ENCODE peak calls at places on chromosomes 2 and 18, in six cellular contexts. W is H9, Z is colonic mucosa, S is GM23248, O is IMR-90, Y is neuronal stem cell. N is an unnamed sample.

GRCh38 chr2:88416016-88416663 is 36.4 kb downstream of the FOXI3 start:
- DNase-seq in S (no peak), O (no peak), W (peak), Y (no peak), Z (no peak), N (no peak)

GRCh38 chr2:164967781-164968228 is 12.5 kb upstream of the SLC38A11 start:
- DNase-seq in S (peak), Z (no peak), Y (no peak), O (peak), W (no peak), N (peak)

GRCh38 chr2:235149240-235149641 is 197.4 kb downstream of the SH3BP4 start:
- DNase-seq in S (no peak), Z (no peak), O (no peak), Y (no peak), W (no peak), N (peak)

GRCh38 chr2:69977208-69977607 is 15.8 kb upstream of the ASPRV1 start:
- DNase-seq in Z (no peak), S (no peak), Y (no peak), O (no peak), W (no peak), N (no peak)

GRCh38 chr2:69082430-69082997 is 69.5 kb downstream of the ANTXR1 start:
- DNase-seq in S (peak), O (peak), Z (peak), W (no peak), Y (no peak), N (peak)

GRCh38 chr18:58800582-58800981 is 64.1 kb upstream of the ZNF532 start:
- DNase-seq in S (no peak), Z (no peak), O (no peak), W (no peak), Y (no peak), N (no peak)

GRCh38 chr18:48037481-48038271 is 107.2 kb upstream of the SMAD2 start:
- DNase-seq in Y (no peak), W (peak), Z (no peak), O (no peak), S (peak), N (no peak)

GRCh38 chr2:74457549-74458131 is 598 bp upstream of the WBP1 start:
- DNase-seq in Y (peak), W (peak), S (peak), O (no peak), Z (peak), N (no peak)

GRCh38 chr2:152251811-152252210 is 76.2 kb upstream of the STAM2 start:
- DNase-seq in W (no peak), Y (no peak), O (no peak), S (no peak), Z (no peak), N (no peak)

GRCh38 chr18:3454365-3455089 is 4.6 kb downstream of the TGIF1 start:
- DNase-seq in O (peak), W (peak), S (peak), Y (peak), Z (peak), N (peak)

GRCh38 chr2:201855356-201855755 is 49.0 kb downstream of the CDK15 start:
- DNase-seq in W (no peak), S (no peak), O (peak), Y (no peak), Z (no peak), N (no peak)

GRCh38 chr18:45588831-45589558 is 26.3 kb upstream of the SLC14A2 start:
- DNase-seq in Z (no peak), Y (no peak), O (peak), W (no peak), S (peak), N (peak)

GRCh38 chr18:48133675-48134251 is 203.3 kb upstream of the SMAD2 start:
- DNase-seq in W (no peak), O (no peak), Y (no peak), S (no peak), Z (peak), N (peak)

GRCh38 chr2:43154685-43155084 is 71.7 kb downstream of the ZFP36L2 start:
- DNase-seq in S (no peak), W (no peak), Y (no peak), Z (peak), O (no peak), N (no peak)

GRCh38 chr18:75290737-75291358 is 80.3 kb downstream of the TSHZ1 start:
- DNase-seq in S (no peak), O (no peak), W (no peak), Z (no peak), Y (no peak), N (no peak)

GRCh38 chr18:55096261-55097026 is 137.2 kb upstream of the CCDC68 start:
- DNase-seq in Z (peak), Y (peak), O (peak), S (peak), W (peak), N (peak)

GRCh38 chr2:44550571-44550970 is 188.8 kb downstream of the CAMKMT start:
- DNase-seq in S (peak), Y (no peak), W (no peak), O (no peak), Z (no peak), N (no peak)

GRCh38 chr2:44548221-44549098 is 186.7 kb downstream of the CAMKMT start:
- DNase-seq in Z (no peak), Y (no peak), S (peak), W (no peak), O (no peak), N (peak)

GRCh38 chr2:44547713-44548112 is 186.0 kb downstream of the CAMKMT start:
- DNase-seq in W (no peak), Z (no peak), Y (no peak), S (no peak), O (no peak), N (no peak)

GRCh38 chr2:44549856-44550255 is 188.1 kb downstream of the CAMKMT start:
- DNase-seq in S (peak), Z (no peak), Y (no peak), O (no peak), W (no peak), N (peak)

DNA sequence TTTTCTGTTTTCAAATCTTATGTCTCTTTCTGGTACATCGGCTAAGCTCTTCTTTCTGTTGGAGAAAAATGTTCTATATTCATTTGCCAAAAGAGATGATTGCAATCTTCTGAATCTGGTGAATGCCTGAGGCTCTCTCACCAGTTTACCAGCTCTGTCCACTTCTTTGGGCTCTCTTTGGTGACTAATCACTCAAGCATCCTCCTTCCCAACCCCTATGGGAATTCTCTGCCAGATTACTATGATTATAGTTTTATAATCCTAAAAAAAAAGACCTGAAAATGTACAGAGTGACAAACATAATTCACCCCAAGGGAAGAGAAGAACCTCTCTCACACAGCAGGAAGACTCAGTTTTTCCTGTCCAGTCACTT is 187.3 kb downstream of the CAMKMT start:
- DNase-seq in Y (no peak), S (peak), O (peak), W (no peak), Z (no peak), N (peak)
- H3K9ac ChIP-seq in Y (no peak), S (peak), O (no peak), W (no peak), Z (no peak), N (no peak)

GRCh38 chr2:41722668-41723369 is 325.0 kb upstream of the PKDCC start:
- DNase-seq in Y (no peak), O (peak), W (no peak), Z (no peak), S (no peak), N (peak)

GRCh38 chr2:41726364-41726763 is 321.5 kb upstream of the PKDCC start:
- DNase-seq in W (no peak), Y (no peak), Z (no peak), O (no peak), S (no peak), N (no peak)

GRCh38 chr2:41725901-41726300 is 321.9 kb upstream of the PKDCC start:
- DNase-seq in O (no peak), Z (no peak), W (no peak), S (no peak), Y (no peak), N (no peak)

GRCh38 chr2:41720702-41721344 is 327.0 kb upstream of the PKDCC start:
- DNase-seq in W (no peak), Z (no peak), S (no peak), Y (no peak), O (peak), N (peak)

GRCh38 chr2:41723531-41723930 is 324.3 kb upstream of the PKDCC start:
- DNase-seq in Y (peak), O (no peak), Z (no peak), W (no peak), S (no peak), N (no peak)
- H3K9ac ChIP-seq in Y (no peak), O (no peak), Z (no peak), W (no peak), S (no peak), N (no peak)

DNA sequence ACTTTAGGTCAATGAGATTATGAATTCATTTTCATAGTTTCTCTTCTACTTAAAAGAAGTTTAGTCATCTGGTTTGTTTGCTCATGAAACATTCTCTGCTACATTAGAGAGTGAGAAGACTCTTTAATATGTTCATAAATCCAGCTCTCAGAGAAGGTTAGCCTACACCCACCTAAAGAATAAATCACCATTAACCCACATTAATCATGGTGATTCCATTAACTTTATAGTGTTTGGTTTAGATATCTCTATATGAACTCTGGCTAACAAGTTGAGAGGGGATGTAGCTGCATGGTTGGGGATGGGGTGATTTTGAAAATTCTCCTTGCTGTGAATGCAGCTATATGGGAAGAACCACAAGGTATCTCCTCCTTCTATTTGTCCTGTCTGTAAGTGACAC is 10.7 kb downstream of the TFPI start:
- DNase-seq in Z (no peak), Y (no peak), O (no peak), S (peak), W (no peak), N (peak)
- H3K9ac ChIP-seq in Z (no peak), Y (no peak), O (no peak), S (no peak), W (no peak), N (no peak)

GRCh38 chr2:42057902-42058450 is 10.2 kb downstream of the PKDCC start:
- DNase-seq in O (no peak), S (no peak), W (no peak), Y (no peak), Z (no peak), N (no peak)

GRCh38 chr2:42061839-42062238 is 14.0 kb downstream of the PKDCC start:
- DNase-seq in Y (no peak), W (no peak), O (no peak), Z (peak), S (no peak), N (no peak)

GRCh38 chr2:42060718-42061619 is 13.1 kb downstream of the PKDCC start:
- DNase-seq in O (peak), Y (no peak), Z (peak), S (no peak), W (no peak), N (no peak)

GRCh38 chr2:42059261-42059898 is 11.6 kb downstream of the PKDCC start:
- DNase-seq in W (no peak), Z (no peak), O (no peak), S (no peak), Y (no peak), N (no peak)

GRCh38 chr2:42060028-42060427 is 12.2 kb downstream of the PKDCC start:
- DNase-seq in Z (no peak), W (no peak), Y (no peak), S (no peak), O (no peak), N (no peak)
- H3K9ac ChIP-seq in Z (no peak), W (no peak), Y (no peak), S (no peak), O (no peak), N (no peak)

GRCh38 chr2:166239548-166239947 is 111.7 kb upstream of the SCN1A start:
- DNase-seq in W (no peak), Z (no peak), S (peak), Y (no peak), O (peak), N (peak)
- H3K9ac ChIP-seq in W (no peak), Z (no peak), S (peak), Y (no peak), O (no peak), N (peak)

GRCh38 chr2:233062946-233063268 is 2.8 kb downstream of the INPP5D start:
- DNase-seq in Y (no peak), W (no peak), Z (no peak), S (no peak), O (no peak), N (no peak)

GRCh38 chr2:233061007-233061590 is 957 bp downstream of the INPP5D start:
- DNase-seq in Z (no peak), W (no peak), Y (no peak), S (no peak), O (no peak), N (no peak)

GRCh38 chr2:233061591-233062446 is 1.7 kb downstream of the INPP5D start:
- DNase-seq in O (peak), Z (no peak), S (no peak), Y (no peak), W (peak), N (no peak)

GRCh38 chr2:233063269-233063975 is 3.3 kb downstream of the INPP5D start:
- DNase-seq in Y (no peak), O (no peak), W (peak), Z (no peak), S (no peak), N (no peak)

GRCh38 chr2:233062447-233062842 is 2.3 kb downstream of the INPP5D start:
- DNase-seq in W (no peak), Z (no peak), O (no peak), S (no peak), Y (no peak), N (no peak)
- H3K9ac ChIP-seq in W (no peak), Z (peak), O (no peak), S (no peak), Y (no peak), N (no peak)